ENCODE peak calls at places on chromosomes 12 and 14, in eight cellular contexts. One of them, this sample, is unnamed.

GRCh38 chr14:87794566-87794965 is 198.4 kb downstream of the GALC start:
- DNase-seq in H54: no peak
- DNase-seq in GDM1: no peak
- DNase-seq in astrocyte: peak
- DNase-seq in NCI-H82: no peak
- DNase-seq in amniotic stem cell: no peak
- DNase-seq in small intestine: no peak
- DNase-seq in lower leg skin: no peak
- DNase-seq in this sample: no peak

GRCh38 chr14:68710776-68711175 is 82.1 kb downstream of the ZFP36L1 start:
- DNase-seq in H54: no peak
- DNase-seq in GDM1: no peak
- DNase-seq in astrocyte: no peak
- DNase-seq in NCI-H82: no peak
- DNase-seq in amniotic stem cell: no peak
- DNase-seq in small intestine: no peak
- DNase-seq in lower leg skin: no peak
- DNase-seq in this sample: no peak

GRCh38 chr14:70045715-70046535 is 142.8 kb downstream of the SLC8A3 start:
- DNase-seq in H54: no peak
- DNase-seq in GDM1: no peak
- DNase-seq in astrocyte: peak
- DNase-seq in NCI-H82: peak
- DNase-seq in amniotic stem cell: no peak
- DNase-seq in small intestine: peak
- DNase-seq in lower leg skin: no peak
- DNase-seq in this sample: peak

GRCh38 chr12:28247806-28248205 is 57.5 kb downstream of the CCDC91 start:
- DNase-seq in H54: no peak
- DNase-seq in GDM1: no peak
- DNase-seq in astrocyte: no peak
- DNase-seq in NCI-H82: no peak
- DNase-seq in amniotic stem cell: no peak
- DNase-seq in small intestine: no peak
- DNase-seq in lower leg skin: no peak
- DNase-seq in this sample: no peak

GRCh38 chr12:67148265-67148664 is 120.9 kb upstream of the CAND1 start:
- DNase-seq in H54: no peak
- DNase-seq in GDM1: no peak
- DNase-seq in astrocyte: no peak
- DNase-seq in NCI-H82: no peak
- DNase-seq in amniotic stem cell: no peak
- DNase-seq in small intestine: no peak
- DNase-seq in lower leg skin: no peak
- DNase-seq in this sample: no peak

GRCh38 chr12:15152456-15152855 is 68.8 kb downstream of the RERG start:
- DNase-seq in H54: no peak
- DNase-seq in GDM1: no peak
- DNase-seq in astrocyte: no peak
- DNase-seq in NCI-H82: no peak
- DNase-seq in amniotic stem cell: no peak
- DNase-seq in small intestine: no peak
- DNase-seq in lower leg skin: no peak
- DNase-seq in this sample: peak

GRCh38 chr14:59127437-59127732 is 61.1 kb upstream of the DAAM1 start:
- DNase-seq in H54: no peak
- DNase-seq in GDM1: no peak
- DNase-seq in astrocyte: no peak
- DNase-seq in NCI-H82: no peak
- DNase-seq in amniotic stem cell: no peak
- DNase-seq in small intestine: no peak
- DNase-seq in lower leg skin: no peak
- DNase-seq in this sample: no peak

GRCh38 chr12:129911437-129912049 is 7.7 kb upstream of the TMEM132D start:
- DNase-seq in H54: peak
- DNase-seq in GDM1: peak
- DNase-seq in astrocyte: peak
- DNase-seq in NCI-H82: peak
- DNase-seq in amniotic stem cell: peak
- DNase-seq in small intestine: peak
- DNase-seq in lower leg skin: no peak
- DNase-seq in this sample: peak

GRCh38 chr12:113894717-113895116 is 71.4 kb downstream of the RBM19 start:
- DNase-seq in H54: no peak
- DNase-seq in GDM1: no peak
- DNase-seq in astrocyte: no peak
- DNase-seq in NCI-H82: no peak
- DNase-seq in amniotic stem cell: no peak
- DNase-seq in small intestine: peak
- DNase-seq in lower leg skin: no peak
- DNase-seq in this sample: no peak

GRCh38 chr14:93731753-93732152 is 56.5 kb downstream of the PRIMA1 start:
- DNase-seq in H54: no peak
- DNase-seq in GDM1: no peak
- DNase-seq in astrocyte: no peak
- DNase-seq in NCI-H82: no peak
- DNase-seq in amniotic stem cell: no peak
- DNase-seq in small intestine: no peak
- DNase-seq in lower leg skin: no peak
- DNase-seq in this sample: no peak

This sample was measured in iris pigment epithelial cell.